ENCODE peak calls at places on chromosomes 13 and 19, in eight cellular contexts. One of them, this sample, is unnamed.

GRCh38 chr13:36072536-36072935 is 58.6 kb downstream of the DCLK1 start:
- DNase-seq in fibroblast of lung: no peak
- DNase-seq in uterus: no peak
- DNase-seq in transverse colon: no peak
- DNase-seq in AG04449: no peak
- DNase-seq in GM12864: no peak
- DNase-seq in heart right ventricle: no peak
- DNase-seq in CD8-positive, alpha-beta T cell: no peak
- DNase-seq in this sample: no peak

GRCh38 chr19:9309139-9309973 is at the start of gene ZNF699:
- DNase-seq in transverse colon: peak
- DNase-seq in AG04449: peak
- DNase-seq in fibroblast of lung: peak
- DNase-seq in uterus: peak
- DNase-seq in heart right ventricle: peak
- DNase-seq in CD8-positive, alpha-beta T cell: peak
- DNase-seq in GM12864: peak
- DNase-seq in this sample: peak

GRCh38 chr13:72508392-72508791 is 219.0 kb downstream of the MZT1 start:
- DNase-seq in heart right ventricle: no peak
- DNase-seq in CD8-positive, alpha-beta T cell: no peak
- DNase-seq in GM12864: no peak
- DNase-seq in AG04449: no peak
- DNase-seq in transverse colon: no peak
- DNase-seq in fibroblast of lung: no peak
- DNase-seq in uterus: no peak
- DNase-seq in this sample: no peak

GRCh38 chr13:112933649-112934048 is 35.4 kb upstream of the MCF2L start:
- DNase-seq in heart right ventricle: no peak
- DNase-seq in GM12864: no peak
- DNase-seq in AG04449: no peak
- DNase-seq in fibroblast of lung: no peak
- DNase-seq in CD8-positive, alpha-beta T cell: no peak
- DNase-seq in transverse colon: no peak
- DNase-seq in uterus: no peak
- DNase-seq in this sample: no peak

GRCh38 chr13:43865892-43866291 is 13.6 kb downstream of the CCDC122 start:
- DNase-seq in CD8-positive, alpha-beta T cell: no peak
- DNase-seq in GM12864: no peak
- DNase-seq in fibroblast of lung: peak
- DNase-seq in transverse colon: no peak
- DNase-seq in heart right ventricle: no peak
- DNase-seq in AG04449: no peak
- DNase-seq in uterus: no peak
- DNase-seq in this sample: no peak

GRCh38 chr13:43238341-43239083 is 215.1 kb downstream of the DNAJC15 start:
- DNase-seq in GM12864: no peak
- DNase-seq in transverse colon: no peak
- DNase-seq in heart right ventricle: no peak
- DNase-seq in uterus: no peak
- DNase-seq in AG04449: no peak
- DNase-seq in fibroblast of lung: no peak
- DNase-seq in CD8-positive, alpha-beta T cell: no peak
- DNase-seq in this sample: no peak

GRCh38 chr19:55336101-55336500 is 3.6 kb upstream of the KMT5C start:
- DNase-seq in GM12864: no peak
- DNase-seq in uterus: no peak
- DNase-seq in AG04449: no peak
- DNase-seq in CD8-positive, alpha-beta T cell: no peak
- DNase-seq in transverse colon: no peak
- DNase-seq in fibroblast of lung: peak
- DNase-seq in heart right ventricle: no peak
- DNase-seq in this sample: no peak

GRCh38 chr13:44908712-44909111 is 80.6 kb downstream of the NUFIP1 start:
- DNase-seq in heart right ventricle: no peak
- DNase-seq in AG04449: no peak
- DNase-seq in uterus: no peak
- DNase-seq in transverse colon: no peak
- DNase-seq in fibroblast of lung: no peak
- DNase-seq in GM12864: no peak
- DNase-seq in CD8-positive, alpha-beta T cell: no peak
- DNase-seq in this sample: no peak

GRCh38 chr19:38033658-38034150 is 126.7 kb downstream of the SIPA1L3 start:
- DNase-seq in GM12864: peak
- DNase-seq in fibroblast of lung: peak
- DNase-seq in CD8-positive, alpha-beta T cell: no peak
- DNase-seq in heart right ventricle: no peak
- DNase-seq in transverse colon: peak
- DNase-seq in AG04449: no peak
- DNase-seq in uterus: no peak
- DNase-seq in this sample: no peak

GRCh38 chr13:77492982-77493381 is 42.5 kb upstream of the SCEL start:
- DNase-seq in transverse colon: no peak
- DNase-seq in uterus: no peak
- DNase-seq in GM12864: no peak
- DNase-seq in heart right ventricle: no peak
- DNase-seq in AG04449: no peak
- DNase-seq in fibroblast of lung: peak
- DNase-seq in CD8-positive, alpha-beta T cell: no peak
- DNase-seq in this sample: no peak

GRCh38 chr19:45160870-45161714 is at the start of gene NKPD1:
- DNase-seq in uterus: no peak
- DNase-seq in heart right ventricle: no peak
- DNase-seq in fibroblast of lung: no peak
- DNase-seq in CD8-positive, alpha-beta T cell: no peak
- DNase-seq in transverse colon: peak
- DNase-seq in GM12864: no peak
- DNase-seq in AG04449: no peak
- DNase-seq in this sample: no peak

GRCh38 chr19:16368385-16369305 is 44.0 kb downstream of the KLF2 start:
- DNase-seq in GM12864: no peak
- DNase-seq in transverse colon: no peak
- DNase-seq in fibroblast of lung: no peak
- DNase-seq in heart right ventricle: no peak
- DNase-seq in uterus: no peak
- DNase-seq in CD8-positive, alpha-beta T cell: peak
- DNase-seq in AG04449: no peak
- DNase-seq in this sample: no peak

GRCh38 chr13:95115525-95115924 is 185.7 kb downstream of the ABCC4 start:
- DNase-seq in fibroblast of lung: peak
- DNase-seq in AG04449: no peak
- DNase-seq in GM12864: no peak
- DNase-seq in heart right ventricle: no peak
- DNase-seq in transverse colon: peak
- DNase-seq in uterus: no peak
- DNase-seq in CD8-positive, alpha-beta T cell: no peak
- DNase-seq in this sample: no peak

GRCh38 chr19:9109959-9110358 is 2.7 kb upstream of the OR7G2 start:
- DNase-seq in heart right ventricle: no peak
- DNase-seq in CD8-positive, alpha-beta T cell: no peak
- DNase-seq in transverse colon: no peak
- DNase-seq in AG04449: no peak
- DNase-seq in GM12864: no peak
- DNase-seq in uterus: no peak
- DNase-seq in fibroblast of lung: no peak
- DNase-seq in this sample: no peak

GRCh38 chr13:113616281-113616906 is 31.8 kb downstream of the TFDP1 start:
- DNase-seq in uterus: no peak
- DNase-seq in heart right ventricle: no peak
- DNase-seq in AG04449: no peak
- DNase-seq in CD8-positive, alpha-beta T cell: no peak
- DNase-seq in transverse colon: no peak
- DNase-seq in GM12864: no peak
- DNase-seq in fibroblast of lung: no peak
- DNase-seq in this sample: peak

GRCh38 chr19:1407662-1408299 is 395 bp downstream of the DAZAP1 start:
- DNase-seq in GM12864: no peak
- DNase-seq in uterus: no peak
- DNase-seq in CD8-positive, alpha-beta T cell: peak
- DNase-seq in transverse colon: peak
- DNase-seq in heart right ventricle: no peak
- DNase-seq in fibroblast of lung: no peak
- DNase-seq in AG04449: no peak
- DNase-seq in this sample: no peak

GRCh38 chr19:1408300-1409203 is 1.2 kb downstream of the DAZAP1 start:
- DNase-seq in transverse colon: peak
- DNase-seq in uterus: no peak
- DNase-seq in GM12864: no peak
- DNase-seq in fibroblast of lung: peak
- DNase-seq in AG04449: no peak
- DNase-seq in CD8-positive, alpha-beta T cell: peak
- DNase-seq in heart right ventricle: peak
- DNase-seq in this sample: no peak

GRCh38 chr19:1409204-1410005 is 2.0 kb downstream of the DAZAP1 start:
- DNase-seq in uterus: no peak
- DNase-seq in AG04449: no peak
- DNase-seq in CD8-positive, alpha-beta T cell: no peak
- DNase-seq in GM12864: no peak
- DNase-seq in heart right ventricle: no peak
- DNase-seq in transverse colon: no peak
- DNase-seq in fibroblast of lung: no peak
- DNase-seq in this sample: no peak

GRCh38 chr19:1406496-1406817 is 929 bp upstream of the DAZAP1 start:
- DNase-seq in AG04449: no peak
- DNase-seq in transverse colon: peak
- DNase-seq in fibroblast of lung: no peak
- DNase-seq in CD8-positive, alpha-beta T cell: no peak
- DNase-seq in uterus: no peak
- DNase-seq in heart right ventricle: no peak
- DNase-seq in GM12864: no peak
- DNase-seq in this sample: no peak

GRCh38 chr19:1406818-1407661 is at the start of gene DAZAP1:
- DNase-seq in CD8-positive, alpha-beta T cell: peak
- DNase-seq in heart right ventricle: peak
- DNase-seq in transverse colon: peak
- DNase-seq in GM12864: peak
- DNase-seq in AG04449: peak
- DNase-seq in uterus: peak
- DNase-seq in fibroblast of lung: peak
- DNase-seq in this sample: peak
- TF ChIP-seq CTCF in CD8-positive, alpha-beta T cell: peak
- TF ChIP-seq CTCF in heart right ventricle: peak
- TF ChIP-seq CTCF in transverse colon: peak
- TF ChIP-seq CTCF in GM12864: peak
- TF ChIP-seq CTCF in AG04449: peak
- TF ChIP-seq CTCF in uterus: peak
- TF ChIP-seq CTCF in fibroblast of lung: peak
- TF ChIP-seq CTCF in this sample: peak

GRCh38 chr13:67229438-67230242 is 496 bp downstream of the PCDH9 start:
- DNase-seq in fibroblast of lung: peak
- DNase-seq in transverse colon: no peak
- DNase-seq in uterus: no peak
- DNase-seq in AG04449: peak
- DNase-seq in GM12864: no peak
- DNase-seq in heart right ventricle: no peak
- DNase-seq in CD8-positive, alpha-beta T cell: no peak
- DNase-seq in this sample: no peak
- TF ChIP-seq CTCF in fibroblast of lung: no peak
- TF ChIP-seq CTCF in transverse colon: no peak
- TF ChIP-seq CTCF in uterus: no peak
- TF ChIP-seq CTCF in AG04449: no peak
- TF ChIP-seq CTCF in GM12864: no peak
- TF ChIP-seq CTCF in heart right ventricle: no peak
- TF ChIP-seq CTCF in CD8-positive, alpha-beta T cell: no peak
- TF ChIP-seq CTCF in this sample: no peak

GRCh38 chr13:67366533-67366932 is 136.4 kb upstream of the PCDH9 start:
- DNase-seq in GM12864: no peak
- DNase-seq in transverse colon: no peak
- DNase-seq in CD8-positive, alpha-beta T cell: no peak
- DNase-seq in AG04449: no peak
- DNase-seq in fibroblast of lung: peak
- DNase-seq in uterus: no peak
- DNase-seq in heart right ventricle: no peak
- DNase-seq in this sample: no peak
- TF ChIP-seq CTCF in GM12864: no peak
- TF ChIP-seq CTCF in transverse colon: no peak
- TF ChIP-seq CTCF in CD8-positive, alpha-beta T cell: no peak
- TF ChIP-seq CTCF in AG04449: no peak
- TF ChIP-seq CTCF in fibroblast of lung: no peak
- TF ChIP-seq CTCF in uterus: no peak
- TF ChIP-seq CTCF in heart right ventricle: peak
- TF ChIP-seq CTCF in this sample: peak

GRCh38 chr19:1272423-1273262 is 2.7 kb upstream of the FAM174C start:
- DNase-seq in AG04449: no peak
- DNase-seq in GM12864: no peak
- DNase-seq in heart right ventricle: no peak
- DNase-seq in fibroblast of lung: no peak
- DNase-seq in transverse colon: no peak
- DNase-seq in CD8-positive, alpha-beta T cell: no peak
- DNase-seq in uterus: no peak
- DNase-seq in this sample: no peak

GRCh38 chr19:1273263-1274041 is 1.9 kb upstream of the FAM174C start:
- DNase-seq in CD8-positive, alpha-beta T cell: no peak
- DNase-seq in GM12864: no peak
- DNase-seq in uterus: no peak
- DNase-seq in heart right ventricle: no peak
- DNase-seq in fibroblast of lung: no peak
- DNase-seq in AG04449: no peak
- DNase-seq in transverse colon: no peak
- DNase-seq in this sample: no peak

GRCh38 chr19:1274852-1275259 is 474 bp upstream of the FAM174C start:
- DNase-seq in GM12864: no peak
- DNase-seq in transverse colon: no peak
- DNase-seq in AG04449: no peak
- DNase-seq in uterus: no peak
- DNase-seq in CD8-positive, alpha-beta T cell: no peak
- DNase-seq in fibroblast of lung: no peak
- DNase-seq in heart right ventricle: no peak
- DNase-seq in this sample: no peak

GRCh38 chr19:1275260-1275975 is at the start of gene FAM174C:
- DNase-seq in CD8-positive, alpha-beta T cell: peak
- DNase-seq in uterus: peak
- DNase-seq in GM12864: peak
- DNase-seq in fibroblast of lung: peak
- DNase-seq in heart right ventricle: peak
- DNase-seq in AG04449: peak
- DNase-seq in transverse colon: peak
- DNase-seq in this sample: peak

DNA sequence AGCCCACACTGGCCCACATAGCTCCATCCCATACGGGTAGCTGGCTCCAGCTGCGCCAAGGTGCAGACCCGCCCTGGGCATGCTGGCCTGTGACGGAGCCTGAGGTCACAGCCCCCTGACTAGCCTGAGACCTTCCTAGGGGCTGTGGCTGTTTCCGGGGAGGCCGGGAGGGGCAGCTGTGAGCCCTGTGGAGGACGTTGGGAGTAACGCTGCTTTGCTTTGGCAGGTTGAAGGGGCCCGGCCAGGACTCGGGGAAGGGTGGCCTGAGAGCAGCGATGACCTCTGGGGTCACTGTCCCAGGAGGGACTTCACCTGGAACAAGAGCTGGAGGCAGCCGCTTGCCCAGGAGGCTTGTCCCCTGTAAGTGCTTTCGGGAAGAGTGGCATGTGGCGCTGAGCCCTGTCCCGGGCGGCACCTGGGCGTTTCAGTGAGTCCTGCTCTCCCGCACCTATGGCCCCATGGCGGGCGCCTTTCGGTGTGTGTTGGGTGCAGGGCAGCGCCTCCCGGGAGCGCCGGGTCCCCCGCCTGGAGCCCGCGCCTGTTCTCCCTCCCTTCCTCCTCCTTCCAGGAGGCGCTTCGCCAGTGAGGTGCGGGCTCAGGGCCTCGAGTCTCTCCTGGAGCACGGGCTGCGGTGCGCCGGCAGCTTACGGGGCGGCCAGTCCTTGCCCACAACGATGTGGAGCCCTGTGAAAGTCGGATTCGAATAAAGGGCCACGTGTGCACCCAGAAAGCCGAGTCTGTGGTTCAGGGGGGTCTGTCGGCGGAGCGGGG is 1.1 kb upstream of the FAM174C start:
- DNase-seq in fibroblast of lung: no peak
- DNase-seq in transverse colon: no peak
- DNase-seq in heart right ventricle: no peak
- DNase-seq in uterus: peak
- DNase-seq in AG04449: no peak
- DNase-seq in GM12864: no peak
- DNase-seq in CD8-positive, alpha-beta T cell: no peak
- DNase-seq in this sample: no peak
- TF ChIP-seq CTCF in fibroblast of lung: no peak
- TF ChIP-seq CTCF in transverse colon: no peak
- TF ChIP-seq CTCF in heart right ventricle: no peak
- TF ChIP-seq CTCF in uterus: no peak
- TF ChIP-seq CTCF in AG04449: no peak
- TF ChIP-seq CTCF in GM12864: no peak
- TF ChIP-seq CTCF in CD8-positive, alpha-beta T cell: no peak
- TF ChIP-seq CTCF in this sample: no peak